ENCODE peak calls at places on chromosomes 6 and 20, in five cellular contexts. A, P, H, V and D are unnamed samples.
A peak's percentile ranks its signal among the peaks of the same experiment; 100 is the strongest.

GRCh38 chr6:53119349-53119748 is 29.3 kb downstream of the GCM1 start:
- DNase-seq in A (no peak), P (no peak), H (peak; percentile 50), V (no peak), D (no peak)

GRCh38 chr6:37897321-37897720 is 77.8 kb downstream of the ZFAND3 start:
- DNase-seq in A (no peak), P (no peak), H (peak; percentile 12), V (no peak), D (no peak)

GRCh38 chr6:148221580-148221979 is 121.1 kb upstream of the SASH1 start:
- DNase-seq in A (no peak), P (no peak), H (no peak), V (no peak), D (no peak)

GRCh38 chr6:158607411-158608170 is 37.0 kb downstream of the DYNLT1 start:
- DNase-seq in A (no peak), P (no peak), H (peak; percentile 10), V (no peak), D (no peak)

GRCh38 chr6:165653607-165654006 is 9.4 kb downstream of the PDE10A start:
- DNase-seq in A (no peak), P (no peak), H (no peak), V (no peak), D (no peak)

GRCh38 chr6:22470454-22471368 is 98.7 kb upstream of the HDGFL1 start:
- DNase-seq in A (no peak), P (peak; percentile 17), H (peak; percentile 21), V (no peak), D (no peak)

GRCh38 chr6:113350521-113350920 is 506.6 kb upstream of the MARCKS start:
- DNase-seq in A (no peak), P (no peak), H (no peak), V (no peak), D (no peak)

GRCh38 chr6:76772951-76773350 is 690.3 kb downstream of the HTR1B start:
- DNase-seq in A (no peak), P (no peak), H (no peak), V (no peak), D (no peak)

GRCh38 chr6:52288216-52288615 is 3.7 kb upstream of the MCM3 start:
- DNase-seq in A (no peak), P (no peak), H (no peak), V (no peak), D (no peak)

GRCh38 chr6:49326337-49326736 is 136.7 kb downstream of the MMUT start:
- DNase-seq in A (no peak), P (no peak), H (peak; percentile 27), V (no peak), D (no peak)

GRCh38 chr20:15740046-15740775 is 833.0 kb downstream of the KIF16B start:
- DNase-seq in A (no peak), P (no peak), H (no peak), V (no peak), D (no peak)

GRCh38 chr6:125138083-125138482 is 15.5 kb upstream of the TPD52L1 start:
- DNase-seq in A (no peak), P (no peak), H (no peak), V (no peak), D (no peak)

GRCh38 chr6:139748353-139749146 is 374.1 kb upstream of the CITED2 start:
- DNase-seq in A (no peak), P (no peak), H (peak; percentile 67), V (no peak), D (no peak)

GRCh38 chr6:41724638-41725501 is 10.5 kb downstream of the TFEB start:
- DNase-seq in A (no peak), P (no peak), H (no peak), V (no peak), D (no peak)

GRCh38 chr20:41650221-41650948 is 32.2 kb upstream of the CHD6 start:
- DNase-seq in A (no peak), P (peak; percentile 38), H (no peak), V (no peak), D (no peak)

GRCh38 chr6:16162003-16162402 is 33.1 kb downstream of the MYLIP start:
- DNase-seq in A (no peak), P (no peak), H (no peak), V (no peak), D (no peak)

GRCh38 chr6:18465410-18466154 is 78.4 kb downstream of the RNF144B start:
- DNase-seq in A (no peak), P (no peak), H (no peak), V (no peak), D (no peak)

GRCh38 chr20:59580208-59580980 is 23.9 kb upstream of the PHACTR3 start:
- DNase-seq in A (no peak), P (no peak), H (peak; percentile 78), V (no peak), D (no peak)

GRCh38 chr20:46267108-46267820 is 41.0 kb downstream of the CDH22 start:
- DNase-seq in A (peak; percentile 21), P (no peak), H (no peak), V (no peak), D (no peak)

GRCh38 chr6:150451767-150452641 is 83.2 kb downstream of the IYD start:
- DNase-seq in A (no peak), P (no peak), H (no peak), V (no peak), D (no peak)